ENCODE peak calls at places on chromosomes 3 and 15, in seven cellular contexts. Q is GM12864, J is body of pancreas, U is fibroblast of lung, M is astrocyte of the spinal cord, L is esophagus squamous epithelium, K is bronchial epithelial cell. X is an unnamed sample.

GRCh38 chr3:57006048-57006709 is 54.3 kb upstream of the SPATA12 start:
- DNase-seq in U (no peak), M (no peak), Q (no peak), K (no peak), L (no peak), J (no peak), X (no peak)

GRCh38 chr3:171138027-171138426 is 111.5 kb upstream of the SLC2A2 start:
- DNase-seq in L (no peak), U (no peak), Q (no peak), J (no peak), M (no peak), K (no peak), X (no peak)

GRCh38 chr15:74531144-74531811 is 9.7 kb upstream of the ARID3B start:
- DNase-seq in Q (no peak), U (peak; percentile 69), K (peak; percentile 89), L (no peak), M (peak; percentile 95), J (no peak), X (no peak)

GRCh38 chr3:32552013-32552412 is 18.6 kb downstream of the DYNC1LI1 start:
- DNase-seq in Q (no peak), J (no peak), K (no peak), U (no peak), L (no peak), M (no peak), X (no peak)

GRCh38 chr15:91593081-91593480 is 260.4 kb upstream of the SLCO3A1 start:
- DNase-seq in Q (no peak), K (peak; percentile 46), L (no peak), U (peak; percentile 59), M (peak; percentile 60), J (no peak), X (no peak)

GRCh38 chr15:95864467-95864886 is 466.0 kb upstream of the NR2F2 start:
- DNase-seq in J (no peak), U (peak; percentile 47), L (no peak), K (no peak), Q (no peak), M (no peak), X (no peak)

GRCh38 chr15:74196175-74196574 is 6.4 kb downstream of the STRA6 start:
- DNase-seq in U (peak; percentile 83), J (peak; percentile 56), Q (no peak), K (peak; percentile 65), L (no peak), M (peak; percentile 89), X (no peak)

GRCh38 chr3:169404491-169404890 is 259.0 kb downstream of the MECOM start:
- DNase-seq in Q (no peak), L (no peak), J (peak; percentile 15), U (no peak), K (no peak), M (no peak), X (peak; percentile 73)

GRCh38 chr3:184250167-184250828 is 826 bp downstream of the EEF1AKMT4 start:
- DNase-seq in K (peak; percentile 89), Q (peak; percentile 83), U (peak; percentile 87), L (peak; percentile 37), M (peak; percentile 88), J (peak; percentile 96), X (peak; percentile 88)

GRCh38 chr3:129025691-129026435 is 24.8 kb downstream of the EFCC1 start:
- DNase-seq in J (no peak), L (no peak), Q (no peak), U (peak; percentile 40), K (no peak), M (no peak), X (peak; percentile 75)

GRCh38 chr3:137084579-137084978 is 126.8 kb downstream of the IL20RB start:
- DNase-seq in Q (no peak), K (peak; percentile 23), M (no peak), L (no peak), J (no peak), U (no peak), X (no peak)

GRCh38 chr3:187026321-187026678 is 96.0 kb downstream of the ST6GAL1 start:
- DNase-seq in K (no peak), Q (no peak), M (no peak), U (no peak), L (no peak), J (no peak), X (no peak)

GRCh38 chr3:22378869-22379268 is 627.9 kb upstream of the ZNF385D start:
- DNase-seq in L (no peak), K (no peak), U (no peak), Q (no peak), M (no peak), J (no peak), X (no peak)

GRCh38 chr3:172808969-172809546 is 58.5 kb downstream of the ECT2 start:
- DNase-seq in J (no peak), Q (no peak), K (peak; percentile 52), U (peak; percentile 84), L (no peak), M (peak; percentile 71), X (no peak)

GRCh38 chr3:123883656-123884257 is 375 bp downstream of the MYLK start:
- DNase-seq in L (no peak), M (peak; percentile 25), J (peak; percentile 28), U (peak; percentile 24), K (no peak), Q (no peak), X (no peak)

GRCh38 chr3:159806412-159806811 is 182.2 kb upstream of the IL12A start:
- DNase-seq in J (no peak), Q (no peak), U (peak; percentile 81), L (no peak), M (no peak), K (no peak), X (no peak)

GRCh38 chr15:44710236-44711088 is 661 bp downstream of the PATL2 start:
- DNase-seq in K (no peak), Q (peak; percentile 78), L (no peak), U (peak; percentile 47), J (peak; percentile 22), M (peak; percentile 43), X (no peak)

DNA sequence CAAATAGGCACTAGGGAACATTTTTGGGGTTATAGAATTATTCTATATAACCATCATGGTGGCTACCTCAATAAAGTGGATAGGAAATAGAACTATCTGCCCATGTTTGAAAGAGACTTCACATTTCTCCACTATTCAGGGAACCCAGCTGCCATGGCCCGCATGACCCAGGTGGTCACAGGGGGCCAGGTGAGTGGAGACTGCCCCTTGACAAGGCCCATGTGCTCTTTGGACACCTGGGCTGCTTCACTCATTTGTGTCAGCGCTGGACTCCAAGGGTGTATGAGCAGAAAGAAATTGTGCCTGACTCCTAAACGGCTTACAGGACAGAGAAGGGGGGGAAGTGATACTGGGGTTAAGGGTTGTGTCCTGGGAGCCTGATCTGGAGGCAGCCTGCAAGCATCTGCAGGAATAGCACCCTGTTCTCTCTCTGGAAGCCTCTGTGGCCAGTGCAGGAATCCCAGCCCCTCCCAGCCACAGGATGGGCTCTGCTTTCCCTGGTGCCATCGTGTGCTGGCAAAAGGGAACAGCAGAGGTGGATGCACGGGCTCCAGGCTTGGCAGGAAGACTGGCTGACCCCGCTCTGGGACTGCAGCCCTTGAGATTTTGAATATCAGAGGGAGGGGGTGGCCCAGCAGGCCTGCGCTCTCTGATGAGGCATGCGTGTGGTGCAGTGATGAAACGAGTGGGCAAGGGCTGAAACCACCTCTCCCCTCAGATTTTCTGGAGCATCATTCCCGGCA is 9.1 kb upstream of the C3orf22 start:
- DNase-seq in U (no peak), K (no peak), Q (no peak), J (no peak), L (no peak), M (no peak), X (no peak)
- TF ChIP-seq CTCF in U (no peak), K (no peak), Q (no peak), J (no peak), L (no peak), M (no peak), X (peak; percentile 46)

GRCh38 chr3:141305436-141305835 is 62.9 kb upstream of the ZBTB38 start:
- DNase-seq in Q (no peak), K (no peak), J (no peak), U (peak; percentile 71), L (no peak), M (peak; percentile 68), X (no peak)
- TF ChIP-seq CTCF in Q (peak; percentile 25), K (peak; percentile 32), J (no peak), U (peak; percentile 44), L (no peak), M (peak; percentile 32), X (peak; percentile 64)

DNA sequence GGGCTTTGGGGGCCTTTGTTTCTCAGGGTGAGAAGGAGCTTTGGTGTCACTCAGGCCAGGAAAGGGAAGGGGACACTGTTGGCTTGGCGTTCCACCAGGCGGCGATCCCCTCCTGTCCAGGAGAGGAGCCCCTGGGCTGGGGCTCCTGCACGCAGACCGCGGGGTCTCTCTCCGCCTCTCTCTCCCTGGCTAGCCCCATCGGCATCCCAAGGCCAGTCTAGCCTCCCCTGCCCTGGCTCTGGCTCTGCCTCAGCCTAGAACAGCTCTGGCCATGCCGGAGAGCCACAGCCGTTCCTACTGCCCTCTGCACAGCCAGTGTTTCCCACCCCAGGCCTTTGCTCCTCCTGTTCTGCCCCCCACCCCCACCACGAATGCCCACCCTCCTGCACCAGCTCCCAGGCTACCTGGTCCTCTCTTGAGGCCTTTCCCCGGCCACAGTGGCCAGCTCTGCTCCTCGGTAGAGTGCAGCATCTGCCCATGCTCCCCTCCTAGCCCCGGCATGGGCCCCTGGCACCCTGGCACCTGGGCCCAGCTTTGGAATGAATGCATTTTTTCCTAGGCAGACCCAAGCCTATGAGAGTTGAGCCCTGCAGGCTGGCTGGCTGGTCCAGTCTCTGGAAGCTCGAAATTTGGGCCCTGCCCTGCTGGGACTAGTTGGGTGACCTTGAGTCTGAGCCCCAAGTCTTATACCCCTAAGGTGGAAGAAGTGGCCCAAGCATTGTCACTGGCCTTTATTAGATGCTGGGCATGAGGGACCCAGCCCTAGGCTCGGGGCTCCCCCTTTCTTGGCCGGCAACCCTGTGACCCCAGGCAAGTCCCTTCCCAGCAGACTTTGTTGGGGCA is 2.4 kb downstream of the PLXNA1 start:
- DNase-seq in K (no peak), M (no peak), J (no peak), Q (no peak), U (no peak), L (no peak), X (no peak)
- TF ChIP-seq CTCF in K (no peak), M (peak; percentile 13), J (no peak), Q (no peak), U (no peak), L (no peak), X (no peak)

GRCh38 chr3:153901991-153902390 is 219.2 kb upstream of the ARHGEF26 start:
- DNase-seq in K (no peak), U (no peak), M (peak; percentile 7), J (no peak), Q (no peak), L (no peak), X (no peak)

GRCh38 chr3:153906366-153906765 is 214.8 kb upstream of the ARHGEF26 start:
- DNase-seq in J (no peak), Q (no peak), K (no peak), M (no peak), L (no peak), U (no peak), X (no peak)

GRCh38 chr3:153901152-153901551 is 220.0 kb upstream of the ARHGEF26 start:
- DNase-seq in Q (no peak), L (no peak), M (no peak), K (no peak), J (no peak), U (no peak), X (no peak)

GRCh38 chr3:153897842-153898241 is 223.3 kb upstream of the ARHGEF26 start:
- DNase-seq in Q (no peak), U (no peak), M (no peak), L (no peak), K (no peak), J (no peak), X (no peak)

DNA sequence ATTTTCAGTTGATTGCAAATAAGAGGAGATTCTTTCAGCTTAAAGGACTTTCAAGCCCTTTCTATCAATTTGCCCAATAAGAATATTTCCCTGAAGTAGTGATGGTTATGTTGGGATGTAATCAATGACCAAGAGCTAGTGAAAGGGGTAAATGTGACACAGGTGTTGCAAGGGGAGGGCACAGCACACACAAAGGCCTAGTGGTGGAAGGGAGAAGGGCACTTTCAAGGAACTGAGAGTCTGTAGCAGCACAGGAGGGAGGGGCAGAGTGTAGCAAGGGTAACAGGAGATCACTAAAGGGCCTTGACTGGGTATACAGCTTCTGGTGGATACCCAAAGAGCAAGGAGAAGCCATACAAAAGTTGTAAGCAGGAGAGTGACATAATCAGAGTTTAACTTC is 217.8 kb upstream of the ARHGEF26 start:
- DNase-seq in K (no peak), L (no peak), Q (no peak), U (no peak), J (no peak), M (no peak), X (no peak)
- TF ChIP-seq CTCF in K (no peak), L (no peak), Q (peak; percentile 29), U (no peak), J (no peak), M (no peak), X (no peak)